ENCODE peak calls at places on chromosomes 1 and 21, in four cellular contexts. M is mammary epithelial cell, Y is uterus, O is lower lobe of right lung. U is an unnamed sample.

GRCh38 chr1:206555473-206555935 is 48.2 kb downstream of the RASSF5 start:
- DNase-seq in M (no peak), Y (peak; percentile 62), O (no peak), U (no peak)

GRCh38 chr21:46347791-46348381 is 23.9 kb downstream of the PCNT start:
- DNase-seq in M (no peak), Y (no peak), O (no peak), U (no peak)

GRCh38 chr21:13854638-13855037 is 245.1 kb downstream of the POTED start:
- DNase-seq in M (no peak), Y (no peak), O (no peak), U (no peak)

GRCh38 chr1:184482113-184482512 is 95.3 kb downstream of the C1orf21 start:
- DNase-seq in M (no peak), Y (peak; percentile 47), O (no peak), U (no peak)

GRCh38 chr21:46420241-46421190 is 38.2 kb upstream of the DIP2A start:
- DNase-seq in M (no peak), Y (no peak), O (peak; percentile 34), U (no peak)

GRCh38 chr1:68433386-68433785 is 16.4 kb downstream of the RPE65 start:
- DNase-seq in M (no peak), Y (no peak), O (no peak), U (no peak)

GRCh38 chr1:151056149-151056548 is 3.3 kb downstream of the CDC42SE1 start:
- DNase-seq in M (no peak), Y (no peak), O (no peak), U (no peak)

GRCh38 chr1:89547563-89548485 is 23.2 kb downstream of the LRRC8B start:
- DNase-seq in M (peak; percentile 88), Y (peak; percentile 60), O (no peak), U (no peak)

GRCh38 chr1:58818075-58818474 is 34.2 kb upstream of the JUN start:
- DNase-seq in M (peak; percentile 84), Y (no peak), O (no peak), U (no peak)

GRCh38 chr21:30194701-30195299 is 21.1 kb downstream of the CLDN8 start:
- DNase-seq in M (peak; percentile 52), Y (no peak), O (no peak), U (no peak)

GRCh38 chr1:47402591-47402990 is 13.5 kb upstream of the FOXE3 start:
- DNase-seq in M (no peak), Y (no peak), O (no peak), U (no peak)

GRCh38 chr1:112971006-112971405 is 15.0 kb upstream of the SLC16A1 start:
- DNase-seq in M (no peak), Y (no peak), O (no peak), U (no peak)

GRCh38 chr21:41823166-41823565 is 56.0 kb downstream of the PRDM15 start:
- DNase-seq in M (no peak), Y (no peak), O (no peak), U (no peak)
- H3K36me3 ChIP-seq in M (no peaks in the 10 kb centered on the region), Y (no peaks in the 10 kb centered on the region), O (peaks cover 28% of the 10 kb centered on the region), U (peaks cover 10% of the 10 kb centered on the region)

GRCh38 chr1:83747853-83748482 is 251.0 kb downstream of the TTLL7 start:
- DNase-seq in M (no peak), Y (no peak), O (no peak), U (no peak)
- H3K4me1 ChIP-seq in M (no peaks in the 10 kb centered on the region), Y (no peaks in the 10 kb centered on the region), O (no peaks in the 10 kb centered on the region), U (no peaks in the 10 kb centered on the region)

GRCh38 chr1:23290811-23291565 is 53.1 kb downstream of the HNRNPR start:
- DNase-seq in M (no peak), Y (no peak), O (no peak), U (no peak)

GRCh38 chr1:23286401-23286800 is 57.7 kb downstream of the HNRNPR start:
- DNase-seq in M (no peak), Y (no peak), O (no peak), U (no peak)

GRCh38 chr1:23291706-23292105 is 52.4 kb downstream of the HNRNPR start:
- DNase-seq in M (no peak), Y (no peak), O (no peak), U (no peak)
- H3K36me3 ChIP-seq in M (peaks cover 7% of the 10 kb centered on the region), Y (no peaks in the 10 kb centered on the region), O (peaks cover 28% of the 10 kb centered on the region), U (peaks cover 11% of the 10 kb centered on the region)

DNA sequence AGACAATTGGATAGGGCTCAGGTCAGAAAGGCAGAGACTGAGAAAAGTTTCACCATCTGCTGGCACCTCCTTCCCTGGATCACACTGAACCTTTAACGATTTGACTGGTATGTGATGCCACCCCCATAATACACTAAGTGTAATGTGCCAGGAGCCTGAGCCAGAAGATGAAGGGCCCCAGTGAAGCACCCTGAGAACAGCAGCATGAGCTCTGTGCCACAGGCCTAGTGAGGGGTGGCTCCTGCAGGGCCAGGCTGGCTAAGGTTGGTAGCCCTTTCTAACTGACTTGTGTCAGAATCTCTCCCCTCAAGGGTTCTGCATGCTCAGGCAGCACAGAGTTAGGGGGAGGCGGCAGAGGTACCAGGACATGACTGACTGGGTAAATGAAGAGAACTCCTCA is 38.9 kb downstream of the ARHGEF11 start:
- DNase-seq in M (no peak), Y (no peak), O (no peak), U (no peak)
- H3K4me1 ChIP-seq in M (no peaks in the 10 kb centered on the region), Y (no peaks in the 10 kb centered on the region), O (peaks cover 23% of the 10 kb centered on the region), U (peaks cover 15% of the 10 kb centered on the region)

U was measured in thoracic aorta.